ENCODE peak calls at places on chromosomes 1 and 21, in four cellular contexts. K, O, Z and C are unnamed samples. For H3K4me1 and H3K9me3, the result is how much of the 10 kb centered on the place peaks cover.

GRCh38 chr1:88503656-88504055 is 180.4 kb upstream of the PKN2 start:
- DNase-seq in O (no peak), Z (no peak), K (no peak), C (no peak)

GRCh38 chr1:205563927-205564441 is 59.5 kb downstream of the CDK18 start:
- DNase-seq in O (peak), K (no peak), Z (no peak), C (peak)

GRCh38 chr1:236854602-236854978 is 59.5 kb downstream of the MTR start:
- DNase-seq in O (no peak), K (no peak), Z (no peak), C (no peak)

GRCh38 chr1:93967276-93967675 is 58.0 kb upstream of the GCLM start:
- DNase-seq in Z (peak), K (no peak), O (no peak), C (no peak)

GRCh38 chr21:30216041-30216723 is at the start of gene CLDN8:
- DNase-seq in K (no peak), O (peak), Z (no peak), C (peak)

GRCh38 chr1:43359696-43360095 is 915 bp downstream of the CDC20 start:
- DNase-seq in Z (no peak), O (no peak), K (no peak), C (no peak)

GRCh38 chr1:150150511-150151021 is 850 bp downstream of the PLEKHO1 start:
- DNase-seq in K (peak), Z (peak), O (no peak), C (no peak)

GRCh38 chr1:70443739-70444138 is 32.7 kb downstream of the CTH start:
- DNase-seq in Z (no peak), O (no peak), K (no peak), C (no peak)

GRCh38 chr1:182069028-182069466 is 7.5 kb upstream of the ZNF648 start:
- DNase-seq in O (peak), K (peak), Z (peak), C (peak)

GRCh38 chr1:23957096-23957495 is 2.5 kb upstream of the PNRC2 start:
- DNase-seq in Z (no peak), K (peak), O (peak), C (peak)

GRCh38 chr1:179794669-179795068 is 51.6 kb downstream of the FAM163A start:
- DNase-seq in K (peak), Z (no peak), O (no peak), C (no peak)

GRCh38 chr1:25899792-25900191 is 6.4 kb downstream of the STMN1 start:
- DNase-seq in O (no peak), K (no peak), Z (no peak), C (no peak)

GRCh38 chr1:66478116-66478515 is 55.8 kb upstream of the SGIP1 start:
- DNase-seq in Z (no peak), K (no peak), O (no peak), C (no peak)

GRCh38 chr1:174999926-175000696 is at the start of gene CACYBP:
- DNase-seq in O (peak), Z (no peak), K (no peak), C (peak)

GRCh38 chr1:1082239-1083180 is 8.4 kb upstream of the RNF223 start:
- DNase-seq in Z (peak), K (peak), O (no peak), C (no peak)

GRCh38 chr21:42463861-42464515 is 32.0 kb downstream of the RSPH1 start:
- DNase-seq in Z (peak), O (peak), K (no peak), C (peak)

GRCh38 chr1:50189369-50189768 is 80.6 kb downstream of the ELAVL4 start:
- DNase-seq in O (no peak), K (no peak), Z (no peak), C (no peak)

GRCh38 chr1:112508242-112509004 is at the start of gene WNT2B:
- DNase-seq in Z (no peak), K (peak), O (no peak), C (no peak)

GRCh38 chr1:223258751-223259177 is 105.2 kb downstream of the SUSD4 start:
- DNase-seq in K (peak), Z (no peak), O (peak), C (peak)

GRCh38 chr1:192958871-192959270 is 100.3 kb downstream of the UCHL5 start:
- DNase-seq in O (no peak), Z (no peak), K (no peak), C (no peak)

GRCh38 chr21:34080693-34081092 is 7.3 kb downstream of the MRPS6 start:
- DNase-seq in Z (no peak), O (no peak), K (no peak), C (no peak)

GRCh38 chr1:92940541-92940940 is 20.7 kb downstream of the DIPK1A start:
- DNase-seq in K (no peak), O (no peak), Z (no peak), C (no peak)

GRCh38 chr1:52634111-52634510 is 1.1 kb downstream of the SHISAL2A start:
- DNase-seq in Z (no peak), O (no peak), K (no peak), C (no peak)

GRCh38 chr1:37860346-37860666 is 914 bp upstream of the MTF1 start:
- DNase-seq in Z (no peak), K (no peak), O (no peak), C (no peak)
- TF ChIP-seq CTCF in Z (no peak), K (no peak), O (peak), C (no peak)

GRCh38 chr1:234842726-234843641 is 233.0 kb upstream of the IRF2BP2 start:
- DNase-seq in Z (peak), K (no peak), O (no peak), C (no peak)

GRCh38 chr1:234839663-234840062 is 229.7 kb upstream of the IRF2BP2 start:
- DNase-seq in K (no peak), Z (no peak), O (no peak), C (no peak)

GRCh38 chr1:234841710-234842231 is 231.8 kb upstream of the IRF2BP2 start:
- DNase-seq in K (no peak), Z (no peak), O (no peak), C (no peak)

GRCh38 chr1:234840253-234840652 is 230.3 kb upstream of the IRF2BP2 start:
- DNase-seq in O (no peak), Z (no peak), K (no peak), C (no peak)

GRCh38 chr1:234840843-234841242 is 230.9 kb upstream of the IRF2BP2 start:
- DNase-seq in K (no peak), O (no peak), Z (no peak), C (no peak)
- H3K4me1 ChIP-seq in K (under half), O (under half), Z (under half), C (under half)

GRCh38 chr21:40276001-40276400 is 408.8 kb downstream of the PCP4 start:
- DNase-seq in K (no peak), Z (no peak), O (no peak), C (no peak)
- H3K9me3 ChIP-seq in K (under half), Z (under half), O (under half), C (under half)

GRCh38 chr21:16002872-16003466 is 273.2 kb downstream of the USP25 start:
- DNase-seq in O (no peak), Z (no peak), K (no peak), C (no peak)
- TF ChIP-seq CTCF in O (no peak), Z (peak), K (peak), C (peak)